ENCODE peak calls at places on chromosomes 2 and 18, in eight cellular contexts. One of them, this sample, is unnamed.
A peak's percentile ranks its signal among the peaks of the same experiment; 100 is the strongest.

GRCh38 chr2:32931945-32932709 is 14.6 kb upstream of the LTBP1 start:
- DNase-seq in activated CD8-positive, alpha-beta T cell treated with anti-CD3 and anti-CD28 coated beads for 36 hours: no peak
- DNase-seq in OCI-LY7: no peak
- DNase-seq in HEK293T: no peak
- DNase-seq in effector CD4-positive, alpha-beta T cell: no peak
- DNase-seq in activated CD4-positive, alpha-beta T cell treated with anti-CD3 and anti-CD28 coated beads, Interleukin-2, amount 10 ng/mL, durations not matched to agents 24 days and 14 days: no peak
- DNase-seq in HFFc6: no peak
- DNase-seq in activated T-cell treated with anti-CD3 and anti-CD28 coated beads for 1 hour: no peak
- DNase-seq in this sample: no peak

GRCh38 chr2:7191927-7192326 is 274.7 kb downstream of the RNF144A start:
- DNase-seq in OCI-LY7: no peak
- DNase-seq in activated CD4-positive, alpha-beta T cell treated with anti-CD3 and anti-CD28 coated beads, Interleukin-2, amount 10 ng/mL, durations not matched to agents 24 days and 14 days: no peak
- DNase-seq in activated CD8-positive, alpha-beta T cell treated with anti-CD3 and anti-CD28 coated beads for 36 hours: no peak
- DNase-seq in activated T-cell treated with anti-CD3 and anti-CD28 coated beads for 1 hour: no peak
- DNase-seq in HFFc6: peak; percentile 1
- DNase-seq in effector CD4-positive, alpha-beta T cell: no peak
- DNase-seq in HEK293T: no peak
- DNase-seq in this sample: no peak

GRCh38 chr18:45169610-45170009 is 445.7 kb upstream of the SLC14A2 start:
- DNase-seq in activated CD4-positive, alpha-beta T cell treated with anti-CD3 and anti-CD28 coated beads, Interleukin-2, amount 10 ng/mL, durations not matched to agents 24 days and 14 days: no peak
- DNase-seq in HEK293T: no peak
- DNase-seq in effector CD4-positive, alpha-beta T cell: no peak
- DNase-seq in activated T-cell treated with anti-CD3 and anti-CD28 coated beads for 1 hour: no peak
- DNase-seq in HFFc6: peak; percentile 90
- DNase-seq in activated CD8-positive, alpha-beta T cell treated with anti-CD3 and anti-CD28 coated beads for 36 hours: no peak
- DNase-seq in OCI-LY7: no peak
- DNase-seq in this sample: no peak

GRCh38 chr2:217650716-217651360 is 352.0 kb downstream of the TNS1 start:
- DNase-seq in effector CD4-positive, alpha-beta T cell: no peak
- DNase-seq in activated CD8-positive, alpha-beta T cell treated with anti-CD3 and anti-CD28 coated beads for 36 hours: peak; percentile 42
- DNase-seq in activated CD4-positive, alpha-beta T cell treated with anti-CD3 and anti-CD28 coated beads, Interleukin-2, amount 10 ng/mL, durations not matched to agents 24 days and 14 days: peak; percentile 77
- DNase-seq in HEK293T: peak; percentile 73
- DNase-seq in OCI-LY7: peak; percentile 44
- DNase-seq in HFFc6: peak; percentile 64
- DNase-seq in activated T-cell treated with anti-CD3 and anti-CD28 coated beads for 1 hour: no peak
- DNase-seq in this sample: peak; percentile 79

GRCh38 chr2:152861349-152861942 is 143.0 kb downstream of the ARL6IP6 start:
- DNase-seq in activated CD4-positive, alpha-beta T cell treated with anti-CD3 and anti-CD28 coated beads, Interleukin-2, amount 10 ng/mL, durations not matched to agents 24 days and 14 days: peak; percentile 58
- DNase-seq in HEK293T: peak; percentile 70
- DNase-seq in activated CD8-positive, alpha-beta T cell treated with anti-CD3 and anti-CD28 coated beads for 36 hours: peak; percentile 41
- DNase-seq in effector CD4-positive, alpha-beta T cell: no peak
- DNase-seq in HFFc6: no peak
- DNase-seq in OCI-LY7: peak; percentile 55
- DNase-seq in activated T-cell treated with anti-CD3 and anti-CD28 coated beads for 1 hour: no peak
- DNase-seq in this sample: peak; percentile 3

GRCh38 chr2:12106440-12107080 is 360.1 kb downstream of the LPIN1 start:
- DNase-seq in OCI-LY7: no peak
- DNase-seq in HFFc6: peak; percentile 97
- DNase-seq in activated T-cell treated with anti-CD3 and anti-CD28 coated beads for 1 hour: no peak
- DNase-seq in activated CD4-positive, alpha-beta T cell treated with anti-CD3 and anti-CD28 coated beads, Interleukin-2, amount 10 ng/mL, durations not matched to agents 24 days and 14 days: peak; percentile 66
- DNase-seq in activated CD8-positive, alpha-beta T cell treated with anti-CD3 and anti-CD28 coated beads for 36 hours: peak; percentile 71
- DNase-seq in HEK293T: no peak
- DNase-seq in effector CD4-positive, alpha-beta T cell: no peak
- DNase-seq in this sample: no peak

GRCh38 chr2:61632276-61633169 is 94.4 kb upstream of the XPO1 start:
- DNase-seq in effector CD4-positive, alpha-beta T cell: no peak
- DNase-seq in activated T-cell treated with anti-CD3 and anti-CD28 coated beads for 1 hour: no peak
- DNase-seq in HFFc6: no peak
- DNase-seq in activated CD4-positive, alpha-beta T cell treated with anti-CD3 and anti-CD28 coated beads, Interleukin-2, amount 10 ng/mL, durations not matched to agents 24 days and 14 days: no peak
- DNase-seq in HEK293T: no peak
- DNase-seq in OCI-LY7: no peak
- DNase-seq in activated CD8-positive, alpha-beta T cell treated with anti-CD3 and anti-CD28 coated beads for 36 hours: no peak
- DNase-seq in this sample: no peak

GRCh38 chr2:128607981-128608506 is 289.4 kb upstream of the HS6ST1 start:
- DNase-seq in activated CD4-positive, alpha-beta T cell treated with anti-CD3 and anti-CD28 coated beads, Interleukin-2, amount 10 ng/mL, durations not matched to agents 24 days and 14 days: no peak
- DNase-seq in HEK293T: no peak
- DNase-seq in activated CD8-positive, alpha-beta T cell treated with anti-CD3 and anti-CD28 coated beads for 36 hours: no peak
- DNase-seq in HFFc6: no peak
- DNase-seq in activated T-cell treated with anti-CD3 and anti-CD28 coated beads for 1 hour: no peak
- DNase-seq in effector CD4-positive, alpha-beta T cell: no peak
- DNase-seq in OCI-LY7: no peak
- DNase-seq in this sample: peak; percentile 52

GRCh38 chr2:118443596-118443995 is 355.3 kb downstream of the INSIG2 start:
- DNase-seq in OCI-LY7: no peak
- DNase-seq in activated CD4-positive, alpha-beta T cell treated with anti-CD3 and anti-CD28 coated beads, Interleukin-2, amount 10 ng/mL, durations not matched to agents 24 days and 14 days: no peak
- DNase-seq in HFFc6: no peak
- DNase-seq in activated T-cell treated with anti-CD3 and anti-CD28 coated beads for 1 hour: no peak
- DNase-seq in effector CD4-positive, alpha-beta T cell: no peak
- DNase-seq in activated CD8-positive, alpha-beta T cell treated with anti-CD3 and anti-CD28 coated beads for 36 hours: no peak
- DNase-seq in HEK293T: no peak
- DNase-seq in this sample: no peak

GRCh38 chr2:238700122-238700457 is 147.8 kb upstream of the TWIST2 start:
- DNase-seq in HEK293T: no peak
- DNase-seq in OCI-LY7: no peak
- DNase-seq in activated CD8-positive, alpha-beta T cell treated with anti-CD3 and anti-CD28 coated beads for 36 hours: no peak
- DNase-seq in effector CD4-positive, alpha-beta T cell: no peak
- DNase-seq in activated T-cell treated with anti-CD3 and anti-CD28 coated beads for 1 hour: no peak
- DNase-seq in HFFc6: peak; percentile 6
- DNase-seq in activated CD4-positive, alpha-beta T cell treated with anti-CD3 and anti-CD28 coated beads, Interleukin-2, amount 10 ng/mL, durations not matched to agents 24 days and 14 days: peak; percentile 42
- DNase-seq in this sample: no peak

GRCh38 chr2:46073540-46074018 is 223.6 kb upstream of the EPAS1 start:
- DNase-seq in activated T-cell treated with anti-CD3 and anti-CD28 coated beads for 1 hour: no peak
- DNase-seq in activated CD4-positive, alpha-beta T cell treated with anti-CD3 and anti-CD28 coated beads, Interleukin-2, amount 10 ng/mL, durations not matched to agents 24 days and 14 days: no peak
- DNase-seq in effector CD4-positive, alpha-beta T cell: no peak
- DNase-seq in HEK293T: no peak
- DNase-seq in activated CD8-positive, alpha-beta T cell treated with anti-CD3 and anti-CD28 coated beads for 36 hours: no peak
- DNase-seq in OCI-LY7: no peak
- DNase-seq in HFFc6: peak; percentile 96
- DNase-seq in this sample: no peak

GRCh38 chr2:199108056-199108455 is 349.7 kb downstream of the SATB2 start:
- DNase-seq in HFFc6: no peak
- DNase-seq in activated CD8-positive, alpha-beta T cell treated with anti-CD3 and anti-CD28 coated beads for 36 hours: no peak
- DNase-seq in activated T-cell treated with anti-CD3 and anti-CD28 coated beads for 1 hour: no peak
- DNase-seq in activated CD4-positive, alpha-beta T cell treated with anti-CD3 and anti-CD28 coated beads, Interleukin-2, amount 10 ng/mL, durations not matched to agents 24 days and 14 days: no peak
- DNase-seq in HEK293T: no peak
- DNase-seq in OCI-LY7: no peak
- DNase-seq in effector CD4-positive, alpha-beta T cell: no peak
- DNase-seq in this sample: no peak

GRCh38 chr2:28412625-28413151 is 20.0 kb downstream of the FOSL2 start:
- DNase-seq in OCI-LY7: no peak
- DNase-seq in HFFc6: no peak
- DNase-seq in effector CD4-positive, alpha-beta T cell: no peak
- DNase-seq in activated CD4-positive, alpha-beta T cell treated with anti-CD3 and anti-CD28 coated beads, Interleukin-2, amount 10 ng/mL, durations not matched to agents 24 days and 14 days: no peak
- DNase-seq in activated T-cell treated with anti-CD3 and anti-CD28 coated beads for 1 hour: no peak
- DNase-seq in activated CD8-positive, alpha-beta T cell treated with anti-CD3 and anti-CD28 coated beads for 36 hours: no peak
- DNase-seq in HEK293T: no peak
- DNase-seq in this sample: no peak

GRCh38 chr2:127407661-127408003 is 10.6 kb upstream of the PROC start:
- DNase-seq in activated T-cell treated with anti-CD3 and anti-CD28 coated beads for 1 hour: no peak
- DNase-seq in effector CD4-positive, alpha-beta T cell: no peak
- DNase-seq in activated CD4-positive, alpha-beta T cell treated with anti-CD3 and anti-CD28 coated beads, Interleukin-2, amount 10 ng/mL, durations not matched to agents 24 days and 14 days: no peak
- DNase-seq in HFFc6: no peak
- DNase-seq in activated CD8-positive, alpha-beta T cell treated with anti-CD3 and anti-CD28 coated beads for 36 hours: no peak
- DNase-seq in OCI-LY7: peak; percentile 22
- DNase-seq in HEK293T: no peak
- DNase-seq in this sample: no peak

GRCh38 chr2:76310894-76311293 is 600.2 kb upstream of the GCFC2 start:
- DNase-seq in OCI-LY7: no peak
- DNase-seq in HEK293T: no peak
- DNase-seq in activated CD4-positive, alpha-beta T cell treated with anti-CD3 and anti-CD28 coated beads, Interleukin-2, amount 10 ng/mL, durations not matched to agents 24 days and 14 days: no peak
- DNase-seq in activated T-cell treated with anti-CD3 and anti-CD28 coated beads for 1 hour: no peak
- DNase-seq in HFFc6: no peak
- DNase-seq in activated CD8-positive, alpha-beta T cell treated with anti-CD3 and anti-CD28 coated beads for 36 hours: no peak
- DNase-seq in effector CD4-positive, alpha-beta T cell: no peak
- DNase-seq in this sample: no peak

This sample was measured in G401.